ENCODE peak calls at places on chromosomes 7 and 10, in ten cellular contexts. X is NCI-H1105, I is bronchial epithelial cell, D is adrenal gland, J is NCI-H1694, V is NCI-H1092, L is GM20000, G is DMS153, R is PC-9, W is hypothalamus. A is an unnamed sample.

GRCh38 chr10:43111101-43111500 is 27.1 kb upstream of the CSGALNACT2 start:
- DNase-seq in I (no peak), G (no peak), D (no peak), W (no peak), L (no peak), X (no peak), R (no peak), J (no peak), V (no peak), A (no peak)

GRCh38 chr7:94335586-94335985 is 59.1 kb upstream of the COL1A2 start:
- DNase-seq in W (no peak), R (no peak), X (no peak), G (no peak), V (no peak), I (peak), J (no peak), D (no peak), L (no peak), A (no peak)

GRCh38 chr10:99999319-100000108 is 10.2 kb downstream of the DNMBP start:
- DNase-seq in I (no peak), R (no peak), G (no peak), J (no peak), W (no peak), D (no peak), V (no peak), X (no peak), L (no peak), A (no peak)

GRCh38 chr7:46229409-46229808 is 308.3 kb upstream of the IGFBP3 start:
- DNase-seq in L (no peak), V (no peak), G (no peak), W (no peak), D (no peak), X (no peak), J (no peak), I (peak), R (peak), A (no peak)

GRCh38 chr7:148912758-148913541 is 28.9 kb upstream of the EZH2 start:
- DNase-seq in D (no peak), V (no peak), G (no peak), X (no peak), J (no peak), I (peak), W (no peak), R (peak), L (peak), A (no peak)

GRCh38 chr7:129925416-129926002 is 27.3 kb downstream of the UBE2H start:
- DNase-seq in G (no peak), R (no peak), D (no peak), I (no peak), L (no peak), X (no peak), V (no peak), J (no peak), W (no peak), A (no peak)

GRCh38 chr10:33152146-33152545 is 182.3 kb downstream of the NRP1 start:
- DNase-seq in V (no peak), I (no peak), J (no peak), G (no peak), D (no peak), L (no peak), X (no peak), R (no peak), W (no peak), A (no peak)

GRCh38 chr10:73096041-73096451 is 620 bp downstream of the P4HA1 start:
- DNase-seq in L (peak), V (no peak), J (peak), G (no peak), W (peak), R (peak), I (peak), X (no peak), D (peak), A (peak)